ENCODE peak calls at places on chromosome 18, in five cellular contexts. A is GM23338, S is mesenchymal stem cell, H is HCT116, L is PC-9. Z is an unnamed sample.
A peak's percentile ranks its signal among the peaks of the same experiment; 100 is the strongest.

GRCh38 chr18:6629635-6630140 is 99.8 kb upstream of the ARHGAP28 start:
- DNase-seq in A (no peak), S (no peak), H (no peak), L (no peak), Z (no peak)

GRCh38 chr18:74342416-74343043 is 26.9 kb downstream of the C18orf63 start:
- DNase-seq in A (peak; percentile 68), S (peak; percentile 75), H (peak; percentile 51), L (peak; percentile 58), Z (peak; percentile 71)

GRCh38 chr18:80159713-80160636 is 50.9 kb downstream of the ADNP2 start:
- DNase-seq in A (peak; percentile 81), S (no peak), H (no peak), L (no peak), Z (no peak)

GRCh38 chr18:74333091-74333490 is 17.5 kb downstream of the C18orf63 start:
- DNase-seq in A (no peak), S (no peak), H (no peak), L (no peak), Z (no peak)

GRCh38 chr18:13222371-13223281 is 4.1 kb downstream of the LDLRAD4 start:
- DNase-seq in A (no peak), S (peak; percentile 33), H (no peak), L (no peak), Z (peak; percentile 74)

GRCh38 chr18:45730832-45731545 is 7.0 kb downstream of the SLC14A1 start:
- DNase-seq in A (no peak), S (peak; percentile 89), H (no peak), L (peak; percentile 66), Z (no peak)

GRCh38 chr18:70069381-70069780 is 121.7 kb upstream of the CD226 start:
- DNase-seq in A (no peak), S (no peak), H (no peak), L (no peak), Z (no peak)

GRCh38 chr18:4878480-4878879 is 318.6 kb downstream of the AKAIN1 start:
- DNase-seq in A (peak; percentile 28), S (no peak), H (no peak), L (no peak), Z (no peak)

DNA sequence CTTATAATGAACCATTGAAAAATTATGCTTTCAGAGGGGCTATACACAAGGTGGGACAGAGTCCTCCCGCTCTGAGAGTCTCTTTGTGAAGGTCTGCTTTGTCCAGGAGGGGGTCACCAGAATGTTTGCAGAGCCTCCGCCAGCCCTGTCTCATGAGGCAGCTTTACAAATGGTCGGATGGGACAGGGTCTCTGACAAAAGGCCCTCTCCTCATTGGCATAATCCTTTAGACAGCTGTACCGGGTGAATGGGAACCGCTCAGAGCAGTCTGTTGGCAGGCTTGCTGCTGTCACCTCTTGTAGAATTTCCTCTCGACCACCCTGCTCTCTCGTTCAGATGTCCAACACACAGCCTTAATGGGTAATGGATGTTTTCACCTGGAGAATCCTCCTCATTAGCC is 40.2 kb upstream of the TGIF1 start:
- DNase-seq in A (no peak), S (no peak), H (no peak), L (no peak), Z (no peak)
- H2AFZ ChIP-seq in A (peak overlapping the region; percentile 88), S (no peak overlapping the region), H (no peak overlapping the region), L (no peak overlapping the region), Z (no peak overlapping the region)

GRCh38 chr18:22475426-22476100 is 57.8 kb upstream of the CTAGE1 start:
- DNase-seq in A (no peak), S (no peak), H (no peak), L (no peak), Z (no peak)
- H3K4me1 ChIP-seq in A (peaks cover 2% of the 10 kb centered on the region), S (peaks cover 10% of the 10 kb centered on the region), H (no peaks in the 10 kb centered on the region), L (no peaks in the 10 kb centered on the region), Z (peaks cover 12% of the 10 kb centered on the region)

DNA sequence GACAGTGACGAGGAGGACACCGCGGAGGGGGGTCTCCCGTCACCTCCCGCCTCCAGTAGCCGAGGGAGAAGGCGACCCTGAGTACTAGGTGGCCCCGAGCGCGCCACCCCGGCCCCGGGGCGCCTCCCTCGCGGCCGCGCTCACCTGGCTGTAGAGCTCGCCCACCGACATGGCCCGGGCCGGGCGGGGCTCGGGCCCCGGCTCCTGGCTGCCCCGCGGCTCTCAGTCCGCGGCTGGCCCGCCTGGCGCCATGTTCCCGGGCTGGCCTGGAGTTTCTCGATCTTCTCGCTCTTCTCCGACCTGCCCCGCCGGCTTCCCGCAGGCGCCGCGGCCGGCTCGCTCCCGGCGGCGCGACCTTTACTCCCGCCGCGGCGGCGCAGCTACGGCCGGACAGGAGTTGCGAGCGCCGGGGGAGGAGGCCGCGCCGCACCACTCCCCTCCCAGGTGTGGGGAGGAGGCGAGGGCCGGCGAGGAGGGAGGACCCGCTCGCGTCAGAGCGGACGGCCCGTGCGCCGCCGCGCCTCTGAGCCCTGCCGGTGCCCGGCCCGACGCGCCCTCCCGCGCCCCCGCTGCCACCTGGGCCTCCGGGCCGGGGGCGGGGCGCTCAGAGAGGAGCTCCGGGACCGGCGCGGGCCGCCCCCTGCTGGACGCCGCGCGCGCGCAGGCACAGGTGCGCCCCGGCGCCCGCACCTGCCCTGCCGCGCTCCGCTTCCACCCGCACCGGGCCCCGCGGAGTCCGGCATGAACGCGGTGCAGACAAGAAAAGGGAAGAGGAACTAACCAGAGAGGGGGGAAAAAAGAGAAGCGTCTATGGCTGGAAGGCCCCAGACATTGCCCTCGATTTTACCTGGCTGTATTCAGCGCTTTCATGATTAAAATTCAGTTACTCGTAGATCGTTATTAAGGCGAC is at the start of gene MYO5B:
- DNase-seq in A (peak; percentile 89), S (no peak), H (peak; percentile 42), L (peak; percentile 70), Z (peak; percentile 96)
- H2AFZ ChIP-seq in A (peak within 1 kb of the TSS; percentile 93), S (no peak within 1 kb of the TSS), H (peak within 1 kb of the TSS; percentile 70), L (peak within 1 kb of the TSS; percentile 88), Z (peak within 1 kb of the TSS; percentile 60)

DNA sequence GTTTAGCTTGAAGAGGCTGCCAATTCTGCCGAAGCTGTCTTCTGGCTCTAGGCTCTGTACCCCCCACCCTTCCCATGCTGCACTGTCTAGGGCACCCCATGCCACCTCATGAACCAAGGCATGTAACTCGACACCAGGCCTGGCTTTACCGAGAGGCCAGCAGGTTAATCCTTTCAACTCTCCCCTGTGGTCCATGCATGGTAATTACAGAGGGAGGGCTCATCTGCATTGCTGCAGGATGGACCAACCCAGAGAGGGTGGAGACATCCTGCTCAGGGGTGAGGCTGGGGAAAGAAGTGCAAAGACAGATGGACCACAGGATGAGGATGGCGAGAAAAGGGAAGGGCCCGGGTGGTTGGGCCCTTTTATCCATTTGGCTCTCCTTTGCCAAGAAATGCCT is 65.8 kb downstream of the KCTD1 start:
- DNase-seq in A (peak; percentile 88), S (no peak), H (no peak), L (peak; percentile 80), Z (no peak)
- H3K4me1 ChIP-seq in A (peaks cover 34% of the 10 kb centered on the region), S (peaks cover 30% of the 10 kb centered on the region), H (peaks cover 69% of the 10 kb centered on the region), L (peaks cover 95% of the 10 kb centered on the region), Z (peaks cover 16% of the 10 kb centered on the region)

GRCh38 chr18:35495821-35496368 is 1.9 kb downstream of the INO80C start:
- DNase-seq in A (no peak), S (peak; percentile 62), H (no peak), L (no peak), Z (no peak)
- H2AFZ ChIP-seq in A (no peak overlapping the region), S (no peak overlapping the region), H (no peak overlapping the region), L (no peak overlapping the region), Z (no peak overlapping the region)

DNA sequence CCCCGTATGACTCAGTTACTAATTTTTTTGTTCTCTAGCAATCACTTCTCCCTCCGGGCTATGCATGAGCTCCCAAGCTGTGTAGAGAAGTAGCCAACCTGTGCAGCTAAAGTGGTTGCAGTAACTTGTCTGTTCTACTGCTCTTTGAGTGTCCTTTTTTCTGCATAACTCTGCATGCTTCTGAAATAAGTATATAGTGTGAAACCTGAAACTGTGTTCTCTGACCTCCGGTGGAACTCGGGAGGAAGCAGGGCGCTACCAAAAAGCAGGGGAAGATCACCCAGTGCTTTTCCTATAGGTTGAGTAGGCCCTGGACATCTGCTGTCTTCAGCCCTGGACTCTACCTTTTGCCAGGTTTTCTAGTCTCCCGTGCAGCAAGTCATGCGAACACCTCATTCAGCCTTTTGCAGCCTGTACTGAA is 47.8 kb downstream of the PHLPP1 start:
- DNase-seq in A (no peak), S (no peak), H (no peak), L (peak; percentile 66), Z (no peak)
- H3K4me1 ChIP-seq in A (peaks cover 72% of the 10 kb centered on the region), S (peaks cover 6% of the 10 kb centered on the region), H (peaks cover 9% of the 10 kb centered on the region), L (peaks cover 60% of the 10 kb centered on the region), Z (no peaks in the 10 kb centered on the region)

DNA sequence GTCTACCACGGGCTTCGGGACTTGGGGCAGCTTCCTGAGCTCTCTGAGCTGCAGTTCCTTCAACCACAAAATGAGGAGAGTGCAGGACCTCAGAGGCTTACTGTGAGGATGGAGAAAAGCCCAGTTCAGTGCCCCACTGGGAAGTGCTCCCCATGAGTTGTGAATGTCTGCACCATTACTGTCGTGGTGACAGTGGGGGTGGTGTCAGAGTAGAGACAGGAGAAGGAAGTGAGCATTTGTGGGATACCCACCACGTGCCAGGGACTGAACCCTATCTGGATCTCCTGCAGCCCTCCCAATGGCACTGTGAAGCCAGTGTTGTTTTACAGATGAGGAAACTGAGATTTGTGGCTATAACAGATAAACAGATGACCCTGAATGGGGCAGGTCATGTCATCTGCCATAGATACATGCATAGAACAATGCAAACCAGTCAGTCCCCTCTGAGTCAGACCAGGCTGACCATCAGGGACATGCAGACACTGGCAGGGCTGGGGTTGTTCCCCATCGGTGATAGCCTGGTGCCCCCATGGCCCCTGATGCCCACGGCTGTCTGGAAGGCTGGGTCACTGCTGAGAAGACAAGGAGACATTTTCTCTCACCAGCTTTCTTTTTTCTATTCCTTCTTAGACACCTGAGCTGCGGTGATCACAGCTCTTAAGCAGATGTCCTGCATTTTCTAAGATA is 60.8 kb downstream of the EMILIN2 start:
- DNase-seq in A (no peak), S (no peak), H (no peak), L (no peak), Z (no peak)
- H2AFZ ChIP-seq in A (peak overlapping the region; percentile 80), S (no peak overlapping the region), H (no peak overlapping the region), L (no peak overlapping the region), Z (peak overlapping the region; percentile 99)

DNA sequence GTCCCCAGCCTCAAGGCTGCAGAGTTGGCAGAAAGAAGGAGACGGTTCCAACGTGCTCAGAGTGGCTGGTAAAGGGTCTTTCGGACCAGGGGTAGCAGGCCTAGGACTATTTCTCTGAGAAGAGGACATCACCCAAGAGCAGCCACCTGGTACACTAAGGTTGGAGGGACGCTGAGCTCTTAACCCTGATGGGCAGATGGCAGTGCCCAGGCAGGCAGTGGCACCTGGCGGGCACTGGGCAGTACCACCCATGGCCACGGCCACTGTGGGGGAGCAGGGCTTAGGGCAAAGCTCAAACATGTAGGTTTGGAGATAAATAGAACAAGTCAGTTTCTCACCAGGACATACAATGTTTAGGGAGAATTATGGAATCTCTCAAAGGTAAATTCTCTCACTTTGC is 53.5 kb downstream of the MBP start:
- DNase-seq in A (no peak), S (no peak), H (no peak), L (no peak), Z (no peak)
- H3K4me1 ChIP-seq in A (peaks cover 8% of the 10 kb centered on the region), S (peaks cover 19% of the 10 kb centered on the region), H (peaks cover 36% of the 10 kb centered on the region), L (peaks cover 5% of the 10 kb centered on the region), Z (peaks cover 2% of the 10 kb centered on the region)

Z was measured in hepatocyte.